ENCODE peak calls at places on chromosome 7, in six cellular contexts. N is A549, F is ELR, U is PC-3, J is epithelial cell of esophagus, K is SJSA1. B is an unnamed sample.
A peak's percentile ranks its signal among the peaks of the same experiment; 100 is the strongest.

GRCh38 chr7:2517004-2517403 is 2.6 kb upstream of the LFNG start:
- DNase-seq in U (peak; percentile 71), F (peak; percentile 97), N (no peak), K (peak; percentile 86), J (peak; percentile 69), B (peak; percentile 99)

GRCh38 chr7:22979861-22980260 is 34.1 kb downstream of the HYCC1 start:
- DNase-seq in J (no peak), F (peak; percentile 66), N (no peak), K (no peak), U (peak; percentile 45), B (no peak)

GRCh38 chr7:66964391-66964790 is 31.0 kb downstream of the SBDS start:
- DNase-seq in U (peak; percentile 8), K (no peak), N (peak; percentile 20), F (peak; percentile 19), J (no peak), B (no peak)

GRCh38 chr7:27532256-27532783 is 130.4 kb downstream of the HIBADH start:
- DNase-seq in J (no peak), U (no peak), F (no peak), N (no peak), K (no peak), B (no peak)

GRCh38 chr7:83648464-83649241 is at the start of gene SEMA3E:
- DNase-seq in J (peak; percentile 45), F (peak; percentile 71), K (no peak), U (peak; percentile 52), N (peak; percentile 61), B (peak; percentile 82)

GRCh38 chr7:140562921-140563600 is 77.6 kb downstream of the DENND2A start:
- DNase-seq in F (no peak), K (no peak), N (no peak), J (no peak), U (no peak), B (no peak)

GRCh38 chr7:155233703-155234492 is 63.8 kb upstream of the INSIG1 start:
- DNase-seq in F (peak; percentile 18), K (no peak), N (peak; percentile 20), J (no peak), U (no peak), B (peak; percentile 68)

GRCh38 chr7:151181011-151181431 is 6.0 kb downstream of the ASB10 start:
- DNase-seq in U (no peak), N (no peak), F (no peak), K (peak; percentile 43), J (no peak), B (no peak)

GRCh38 chr7:130987092-130987491 is 253.1 kb upstream of the KLF14 start:
- DNase-seq in F (no peak), N (peak; percentile 53), U (peak; percentile 26), J (peak; percentile 45), K (no peak), B (no peak)

GRCh38 chr7:140695381-140695780 is 1.1 kb upstream of the NDUFB2 start:
- DNase-seq in U (no peak), F (no peak), N (no peak), K (peak; percentile 30), J (no peak), B (no peak)

GRCh38 chr7:134605978-134606923 is 40.4 kb upstream of the BPGM start:
- DNase-seq in U (peak; percentile 78), N (peak; percentile 81), F (peak; percentile 67), K (peak; percentile 63), J (peak; percentile 66), B (peak; percentile 71)

GRCh38 chr7:87999261-87999660 is 65.2 kb downstream of the ADAM22 start:
- DNase-seq in K (no peak), J (no peak), U (no peak), N (no peak), F (no peak), B (no peak)

GRCh38 chr7:152762056-152762455 is 2.5 kb downstream of the ACTR3B start:
- DNase-seq in F (peak; percentile 4), K (no peak), U (peak; percentile 40), N (no peak), J (peak; percentile 48), B (no peak)

GRCh38 chr7:40887099-40887498 is 752.3 kb downstream of the SUGCT start:
- DNase-seq in K (no peak), N (no peak), J (peak; percentile 64), U (peak; percentile 60), F (peak; percentile 81), B (no peak)

GRCh38 chr7:3066506-3066905 is 22.8 kb upstream of the CARD11 start:
- DNase-seq in U (no peak), N (no peak), K (no peak), J (no peak), F (no peak), B (no peak)

GRCh38 chr7:158802535-158803199 is 26.6 kb downstream of the ESYT2 start:
- DNase-seq in F (peak; percentile 71), J (peak; percentile 63), K (no peak), N (peak; percentile 57), U (peak; percentile 68), B (peak; percentile 85)

GRCh38 chr7:67484244-67484751 is 487.7 kb downstream of the TYW1 start:
- DNase-seq in N (peak; percentile 72), J (peak; percentile 52), U (peak; percentile 73), F (peak; percentile 69), K (no peak), B (peak; percentile 80)

GRCh38 chr7:5396542-5396941 is 27.1 kb downstream of the TNRC18 start:
- DNase-seq in K (no peak), F (peak; percentile 63), N (peak; percentile 88), J (peak; percentile 77), U (peak; percentile 38), B (no peak)

GRCh38 chr7:1562126-1562525 is 6.1 kb upstream of the TMEM184A start:
- DNase-seq in F (no peak), U (no peak), J (no peak), N (no peak), K (no peak), B (no peak)

B was measured in ACHN.